ENCODE peak calls at places on chromosome 13, in seven cellular contexts. T is astrocyte of the hippocampus; L is activated CD4-positive, alpha-beta T cell treated with anti-CD3 and anti-CD28 coated beads for 48 hours; A is T47D; O is activated B cell treated with CpG ODN at 0.5 μM for 24 hours; B is ELR; E is ascending aorta. R is an unnamed sample.

GRCh38 chr13:49995535-49996165 is 1.2 kb upstream of the TRIM13 start:
- DNase-seq in T (no peak), L (no peak), A (no peak), O (no peak), B (no peak), E (no peak), R (no peak)

GRCh38 chr13:26460652-26461051 is 96.8 kb upstream of the WASF3 start:
- DNase-seq in T (no peak), L (no peak), A (no peak), O (no peak), B (no peak), E (no peak), R (peak; percentile 40)

GRCh38 chr13:23500858-23501257 is 67.4 kb upstream of the SACS start:
- DNase-seq in T (peak; percentile 75), L (no peak), A (no peak), O (no peak), B (peak; percentile 93), E (no peak), R (no peak)

GRCh38 chr13:77918391-77919261 is at the start of gene EDNRB:
- DNase-seq in T (peak; percentile 59), L (peak; percentile 12), A (peak; percentile 13), O (no peak), B (peak; percentile 42), E (peak; percentile 67), R (peak; percentile 43)

GRCh38 chr13:41562083-41562482 is 104.7 kb downstream of the RGCC start:
- DNase-seq in T (peak; percentile 88), L (no peak), A (no peak), O (no peak), B (peak; percentile 87), E (no peak), R (peak; percentile 59)

GRCh38 chr13:48976677-48977625 is 1.2 kb downstream of the FNDC3A start:
- DNase-seq in T (peak; percentile 20), L (peak; percentile 68), A (peak; percentile 91), O (no peak), B (peak; percentile 40), E (no peak), R (peak; percentile 38)

GRCh38 chr13:31131470-31131961 is 30.2 kb downstream of the HSPH1 start:
- DNase-seq in T (peak; percentile 2), L (no peak), A (peak; percentile 19), O (no peak), B (no peak), E (no peak), R (no peak)

GRCh38 chr13:48446454-48446853 is 33.5 kb upstream of the LPAR6 start:
- DNase-seq in T (peak; percentile 56), L (no peak), A (no peak), O (no peak), B (peak; percentile 78), E (no peak), R (no peak)

GRCh38 chr13:52868190-52868589 is 19.8 kb upstream of the PCDH8 start:
- DNase-seq in T (no peak), L (no peak), A (no peak), O (no peak), B (no peak), E (no peak), R (no peak)

GRCh38 chr13:101512650-101513049 is 60.2 kb downstream of the ITGBL1 start:
- DNase-seq in T (peak; percentile 80), L (no peak), A (no peak), O (no peak), B (peak; percentile 36), E (no peak), R (no peak)

R was measured in tibial nerve.